ENCODE peak calls at places on chromosomes 5 and 9, in five cellular contexts. C, Y, O, V and K are unnamed samples. For H3K9me3, the result is how much of the 10 kb centered on the place peaks cover.

GRCh38 chr9:113602126-113603119 is 138.9 kb downstream of the RGS3 start:
- DNase-seq in C (no peak), V (peak), Y (peak), O (peak), K (no peak)

GRCh38 chr5:446066-446725 is 3.2 kb downstream of the EXOC3 start:
- DNase-seq in V (no peak), Y (no peak), O (no peak), C (no peak), K (no peak)

GRCh38 chr5:66896207-66896606 is 300.0 kb downstream of the MAST4 start:
- DNase-seq in C (no peak), Y (no peak), O (peak), V (no peak), K (no peak)

GRCh38 chr5:133952729-133953567 is 15.5 kb downstream of the C5orf15 start:
- DNase-seq in V (no peak), Y (peak), O (peak), C (no peak), K (no peak)

GRCh38 chr9:89295400-89295799 is 15.6 kb upstream of the CKS2 start:
- DNase-seq in Y (no peak), O (no peak), V (no peak), C (no peak), K (no peak)

GRCh38 chr5:61277190-61277589 is 54.9 kb upstream of the ZSWIM6 start:
- DNase-seq in V (no peak), Y (peak), O (peak), C (no peak), K (no peak)

GRCh38 chr5:75668348-75668895 is 48.8 kb downstream of the POC5 start:
- DNase-seq in O (no peak), Y (no peak), C (no peak), V (no peak), K (no peak)

GRCh38 chr9:35116898-35117551 is 1.4 kb upstream of the ATOSB start:
- DNase-seq in C (peak), Y (peak), V (peak), O (peak), K (no peak)

GRCh38 chr5:166722939-166723338 is 1568.5 kb upstream of the WWC1 start:
- DNase-seq in Y (peak), C (no peak), O (peak), V (no peak), K (no peak)

DNA sequence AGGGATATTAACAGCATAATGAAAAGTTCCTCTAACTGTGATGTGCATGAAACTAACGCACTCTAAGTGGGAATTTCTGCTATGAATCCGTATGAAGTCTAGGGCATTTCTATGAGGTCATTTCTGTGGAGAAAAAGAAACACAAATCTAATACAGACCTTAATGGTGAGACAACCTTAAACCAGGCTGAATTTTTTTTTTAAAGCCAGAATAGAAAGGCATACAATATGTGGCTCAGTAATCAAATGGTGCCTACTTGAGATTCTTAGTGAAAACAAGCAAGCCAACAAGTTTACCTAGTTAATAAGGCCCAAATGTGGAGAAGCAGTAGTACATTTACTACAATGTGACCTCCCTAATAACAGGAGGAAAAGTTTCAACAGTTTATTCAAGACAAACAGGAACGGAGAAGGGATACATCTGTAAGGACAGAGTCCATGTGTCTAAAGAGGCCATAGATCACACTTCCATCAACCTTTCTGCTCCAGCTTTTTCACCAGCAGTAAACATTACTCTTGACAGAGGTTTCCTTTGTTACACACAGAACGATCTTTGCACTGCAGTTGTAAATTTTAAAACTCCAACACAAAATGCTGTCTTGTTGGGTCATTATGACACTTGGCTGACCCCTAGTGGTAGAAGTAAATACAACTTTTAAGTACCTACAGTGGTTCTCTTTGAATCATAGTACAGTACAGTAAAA is 26.2 kb downstream of the CARNMT1 start:
- DNase-seq in C (peak), V (no peak), Y (peak), O (peak), K (peak)
- H3K4me3 ChIP-seq in C (no peak), V (no peak), Y (no peak), O (no peak), K (no peak)

GRCh38 chr5:172853355-172853975 is 19.4 kb downstream of the ERGIC1 start:
- DNase-seq in C (no peak), V (no peak), Y (peak), O (no peak), K (no peak)

GRCh38 chr5:172849636-172850453 is 15.8 kb downstream of the ERGIC1 start:
- DNase-seq in C (no peak), V (peak), O (no peak), Y (no peak), K (no peak)

GRCh38 chr5:172848419-172848818 is 14.4 kb downstream of the ERGIC1 start:
- DNase-seq in O (no peak), Y (no peak), V (no peak), C (no peak), K (no peak)

GRCh38 chr5:172852490-172853354 is 18.7 kb downstream of the ERGIC1 start:
- DNase-seq in V (peak), C (no peak), O (no peak), Y (peak), K (no peak)

GRCh38 chr5:172850454-172850797 is 16.4 kb downstream of the ERGIC1 start:
- DNase-seq in Y (no peak), O (no peak), C (no peak), V (no peak), K (no peak)
- H3K9me3 ChIP-seq in Y (under half), O (under half), C (under half), V (under half), K (under half)

GRCh38 chr9:33445941-33446506 is 1.4 kb downstream of the AQP3 start:
- DNase-seq in C (no peak), O (no peak), Y (no peak), V (peak), K (no peak)
- H3K4me3 ChIP-seq in C (no peak), O (no peak), Y (no peak), V (peak), K (no peak)

GRCh38 chr5:91591076-91591475 is 208.0 kb upstream of the ARRDC3 start:
- DNase-seq in C (peak), V (no peak), O (no peak), Y (no peak), K (peak)
- H3K9me3 ChIP-seq in C (under half), V (under half), O (under half), Y (under half), K (under half)

DNA sequence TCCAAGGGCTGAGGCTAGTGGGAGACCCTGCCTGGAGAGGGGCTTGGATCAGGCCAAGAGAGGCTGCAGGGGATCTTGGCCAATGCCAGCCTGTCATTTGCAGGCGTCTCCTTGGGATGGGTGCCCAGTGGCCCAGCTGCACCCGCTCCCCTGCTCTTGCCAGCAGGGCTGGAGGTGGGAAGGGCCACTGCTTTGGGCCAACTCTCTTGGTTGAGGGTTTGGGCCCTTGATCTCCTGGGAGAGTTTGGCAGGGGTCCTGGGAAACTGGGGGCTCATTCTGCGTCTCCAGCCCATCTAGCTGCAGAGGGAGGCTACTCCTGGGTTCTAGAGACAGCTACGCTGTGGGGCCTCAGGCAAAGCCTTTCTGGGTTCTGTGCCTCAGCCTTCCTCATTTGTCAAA is 10.5 kb downstream of the PSD2 start:
- DNase-seq in V (no peak), Y (no peak), C (no peak), O (no peak), K (no peak)
- H3K4me3 ChIP-seq in V (no peak), Y (no peak), C (no peak), O (no peak), K (no peak)

GRCh38 chr5:158410976-158411375 is 552.0 kb upstream of the CLINT1 start:
- DNase-seq in V (no peak), Y (no peak), C (no peak), O (peak), K (no peak)

GRCh38 chr5:158414333-158414762 is 555.4 kb upstream of the CLINT1 start:
- DNase-seq in Y (peak), V (no peak), C (no peak), O (no peak), K (no peak)

GRCh38 chr5:158414780-158415179 is 555.8 kb upstream of the CLINT1 start:
- DNase-seq in C (no peak), Y (peak), V (no peak), O (peak), K (no peak)

GRCh38 chr5:158409507-158409906 is 550.6 kb upstream of the CLINT1 start:
- DNase-seq in O (no peak), Y (no peak), C (no peak), V (no peak), K (no peak)

DNA sequence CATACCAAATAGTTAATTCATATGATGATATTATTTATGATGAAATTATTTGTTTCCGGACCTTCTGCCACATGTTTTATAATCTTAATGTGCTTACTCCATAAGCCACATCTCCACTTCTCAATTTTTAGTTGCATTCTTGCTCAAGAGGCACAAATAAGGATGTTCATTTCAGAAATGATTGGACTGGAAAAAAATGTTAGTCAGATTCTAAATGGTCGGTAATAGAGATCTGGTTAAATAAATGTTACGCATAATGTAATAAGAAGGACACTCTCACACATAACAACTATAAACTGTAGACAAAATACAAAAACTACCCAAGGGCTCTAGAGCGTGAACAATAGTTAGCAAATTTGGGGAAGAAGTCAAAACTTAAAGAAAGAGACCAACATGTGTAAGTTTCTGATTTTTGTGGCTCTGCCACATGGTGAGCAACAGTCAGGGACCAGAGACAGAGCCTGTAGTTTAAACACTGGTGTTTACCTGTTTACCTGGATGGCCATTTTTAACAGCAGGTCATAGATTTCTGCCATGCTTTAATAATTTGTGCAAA is 554.3 kb upstream of the CLINT1 start:
- DNase-seq in V (no peak), C (no peak), O (no peak), Y (no peak), K (no peak)
- H3K9me3 ChIP-seq in V (under half), C (under half), O (under half), Y (under half), K (under half)

DNA sequence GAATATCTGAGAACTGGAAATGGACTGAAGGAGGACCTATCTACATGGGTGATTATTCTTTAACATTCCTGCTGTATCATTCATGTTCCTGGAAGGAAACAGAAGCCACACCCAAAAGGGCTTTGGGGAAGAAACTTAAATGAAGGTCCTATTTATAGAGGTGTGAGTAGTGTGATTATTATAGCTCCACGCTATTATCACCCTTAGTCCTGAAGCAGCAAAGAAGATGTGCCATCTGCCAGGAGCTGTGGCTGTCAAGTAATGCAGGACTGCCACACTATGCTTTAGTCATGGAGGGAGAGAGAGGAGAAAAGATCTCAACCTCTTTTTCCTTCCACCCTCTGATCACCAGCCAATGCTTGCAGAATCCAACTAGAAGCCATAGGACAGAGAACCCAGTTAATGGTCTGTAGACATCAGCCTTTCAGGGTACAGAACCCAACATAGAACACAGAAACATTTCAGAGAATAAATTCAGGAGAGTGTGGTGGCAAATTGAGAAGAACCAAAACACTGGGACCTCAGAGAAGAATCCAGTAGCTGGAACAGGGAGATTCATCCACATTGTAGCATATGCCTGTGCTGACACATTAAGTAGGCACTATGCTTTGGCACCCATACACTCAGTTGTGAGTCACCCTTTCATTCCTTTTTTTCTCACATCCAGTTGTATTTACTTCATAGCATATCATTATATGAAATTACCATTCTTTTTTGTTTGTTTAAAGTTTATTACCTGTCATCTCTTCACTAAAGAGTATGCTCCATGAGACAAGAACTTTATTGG is 21.0 kb upstream of the RNF180 start:
- DNase-seq in V (no peak), Y (peak), O (peak), C (no peak), K (no peak)
- H3K4me3 ChIP-seq in V (no peak), Y (no peak), O (no peak), C (no peak), K (no peak)

GRCh38 chr5:150904479-150905311 is at the start of gene ZNF300:
- DNase-seq in V (peak), O (peak), C (peak), Y (peak), K (peak)

GRCh38 chr5:150905312-150905683 is 518 bp upstream of the ZNF300 start:
- DNase-seq in Y (no peak), C (no peak), V (no peak), O (no peak), K (no peak)

GRCh38 chr5:150895431-150896428 is 9.1 kb downstream of the ZNF300 start:
- DNase-seq in V (no peak), C (no peak), Y (peak), O (no peak), K (no peak)

GRCh38 chr5:150901446-150901845 is 3.3 kb downstream of the ZNF300 start:
- DNase-seq in Y (no peak), V (no peak), C (no peak), O (no peak), K (no peak)
- H3K9me3 ChIP-seq in Y (under half), V (half or more), C (half or more), O (under half), K (under half)

GRCh38 chr9:129580211-129580915 is 40.5 kb downstream of the C9orf50 start:
- DNase-seq in V (no peak), Y (no peak), C (no peak), O (no peak), K (no peak)
- H3K4me3 ChIP-seq in V (no peak), Y (no peak), C (no peak), O (no peak), K (no peak)